ENCODE peak calls at places on chromosomes 6 and 20, in four cellular contexts. E is NCI-H1417, Y is GM12865, W is GM04503. K is an unnamed sample.

GRCh38 chr6:13712485-13712990 is 903 bp upstream of the RANBP9 start:
- DNase-seq in E (no peak), Y (peak; percentile 44), W (no peak), K (no peak)

GRCh38 chr20:60327971-60328660 is 369.9 kb downstream of the CDH26 start:
- DNase-seq in E (no peak), Y (no peak), W (no peak), K (no peak)

GRCh38 chr6:163816441-163816840 is 401.9 kb downstream of the QKI start:
- DNase-seq in E (no peak), Y (no peak), W (no peak), K (no peak)

GRCh38 chr6:145809211-145809610 is 5.4 kb downstream of the FBXO30 start:
- DNase-seq in E (no peak), Y (peak; percentile 73), W (no peak), K (no peak)

GRCh38 chr6:49634080-49634810 is 2.4 kb downstream of the RHAG start:
- DNase-seq in E (no peak), Y (no peak), W (no peak), K (no peak)

GRCh38 chr6:79040083-79040482 is 38.0 kb downstream of the PHIP start:
- DNase-seq in E (no peak), Y (peak; percentile 37), W (no peak), K (no peak)

GRCh38 chr6:150966786-150967185 is 101.3 kb downstream of the MTHFD1L start:
- DNase-seq in E (peak; percentile 42), Y (no peak), W (no peak), K (no peak)

GRCh38 chr6:39876826-39877225 is 57.4 kb downstream of the MOCS1 start:
- DNase-seq in E (no peak), Y (no peak), W (no peak), K (no peak)

GRCh38 chr6:43115365-43115764 is 39.3 kb downstream of the PTK7 start:
- DNase-seq in E (no peak), Y (no peak), W (no peak), K (no peak)

GRCh38 chr6:169420912-169421543 is 167.4 kb upstream of the THBS2 start:
- DNase-seq in E (no peak), Y (peak; percentile 19), W (no peak), K (no peak)